ENCODE peak calls at places on chromosomes 6 and 20, in five cellular contexts. W, Y, K, F and Z are unnamed samples.

GRCh38 chr20:41308290-41308691 is 9.2 kb downstream of the ZHX3 start:
- DNase-seq in W (peak; percentile 14), Y (no peak), K (no peak), F (no peak), Z (no peak)

GRCh38 chr20:59720013-59720412 is 115.7 kb downstream of the PHACTR3 start:
- DNase-seq in W (no peak), Y (no peak), K (no peak), F (no peak), Z (peak; percentile 32)

GRCh38 chr6:139736507-139736906 is 362.1 kb upstream of the CITED2 start:
- DNase-seq in W (peak; percentile 81), Y (no peak), K (no peak), F (no peak), Z (no peak)

GRCh38 chr6:20274115-20274514 is 61.8 kb upstream of the MBOAT1 start:
- DNase-seq in W (no peak), Y (no peak), K (no peak), F (no peak), Z (no peak)

GRCh38 chr6:138590796-138591709 is 91.8 kb upstream of the NHSL1 start:
- DNase-seq in W (peak; percentile 58), Y (peak; percentile 12), K (no peak), F (peak; percentile 74), Z (no peak)

GRCh38 chr6:12113190-12113578 is 101.1 kb downstream of the HIVEP1 start:
- DNase-seq in W (peak; percentile 56), Y (no peak), K (no peak), F (no peak), Z (no peak)

GRCh38 chr6:98601697-98602096 is 232.7 kb upstream of the POU3F2 start:
- DNase-seq in W (no peak), Y (no peak), K (no peak), F (no peak), Z (no peak)

GRCh38 chr6:137222376-137222775 is 3.2 kb upstream of the IFNGR1 start:
- DNase-seq in W (peak; percentile 89), Y (no peak), K (no peak), F (no peak), Z (no peak)

GRCh38 chr6:158628542-158628941 is 16.0 kb downstream of the DYNLT1 start:
- DNase-seq in W (no peak), Y (no peak), K (no peak), F (no peak), Z (no peak)